ENCODE peak calls at places on chromosomes 6 and 20, in six cellular contexts. F, R, Q, L, O and J are unnamed samples.

GRCh38 chr6:13006578-13007300 is 290.2 kb downstream of the PHACTR1 start:
- DNase-seq in F (no peak), R (no peak), Q (no peak), L (no peak), O (no peak), J (no peak)

GRCh38 chr6:124203812-124204167 is 400.1 kb downstream of the NKAIN2 start:
- DNase-seq in F (no peak), R (no peak), Q (no peak), L (no peak), O (no peak), J (no peak)

GRCh38 chr6:6221829-6222535 is 98.5 kb downstream of the F13A1 start:
- DNase-seq in F (no peak), R (no peak), Q (no peak), L (no peak), O (peak), J (no peak)

GRCh38 chr20:43448748-43449535 is 8.8 kb upstream of the SRSF6 start:
- DNase-seq in F (peak), R (no peak), Q (no peak), L (peak), O (peak), J (peak)

GRCh38 chr6:98657764-98658163 is 176.6 kb upstream of the POU3F2 start:
- DNase-seq in F (no peak), R (no peak), Q (no peak), L (no peak), O (peak), J (peak)

GRCh38 chr6:3176562-3177355 is 19.4 kb upstream of the TUBB2A start:
- DNase-seq in F (no peak), R (no peak), Q (peak), L (no peak), O (peak), J (peak)

GRCh38 chr20:59515013-59515905 is 89.1 kb upstream of the PHACTR3 start:
- DNase-seq in F (peak), R (no peak), Q (peak), L (peak), O (peak), J (peak)

GRCh38 chr20:32017711-32018251 is 7.5 kb downstream of the CCM2L start:
- DNase-seq in F (peak), R (peak), Q (no peak), L (no peak), O (peak), J (no peak)

GRCh38 chr6:45880139-45880538 is 135.5 kb downstream of the CLIC5 start:
- DNase-seq in F (no peak), R (no peak), Q (no peak), L (no peak), O (no peak), J (peak)